ENCODE peak calls at places on chromosome 22, in seven cellular contexts. U is A549, E is cardiac fibroblast, N is lower lobe of right lung, G is B cell, O is gastrocnemius medialis, P is HFFc6. I is an unnamed sample.

GRCh38 chr22:31160328-31160978 is 471 bp downstream of the RNF185 start:
- DNase-seq in U (no peak), E (peak), N (no peak), G (no peak), O (no peak), P (no peak), I (peak)

GRCh38 chr22:19891350-19892248 is 36.9 kb upstream of the GNB1L start:
- DNase-seq in U (no peak), E (peak), N (no peak), G (peak), O (no peak), P (peak), I (peak)

GRCh38 chr22:28328751-28329150 is 350.9 kb downstream of the TTC28 start:
- DNase-seq in U (no peak), E (peak), N (no peak), G (no peak), O (no peak), P (no peak), I (no peak)

GRCh38 chr22:26887456-26887855 is 230.1 kb downstream of the MIAT start:
- DNase-seq in U (no peak), E (peak), N (no peak), G (no peak), O (no peak), P (peak), I (no peak)

GRCh38 chr22:20141186-20142077 is 9.4 kb downstream of the CCDC188 start:
- DNase-seq in U (no peak), E (peak), N (no peak), G (no peak), O (no peak), P (peak), I (no peak)

GRCh38 chr22:32531228-32531627 is 56.6 kb downstream of the FBXO7 start:
- DNase-seq in U (no peak), E (peak), N (no peak), G (no peak), O (no peak), P (no peak), I (no peak)

GRCh38 chr22:24097961-24098391 is 83.3 kb upstream of the SUSD2 start:
- DNase-seq in U (no peak), E (no peak), N (no peak), G (no peak), O (no peak), P (no peak), I (no peak)

GRCh38 chr22:42601879-42602465 is 12.7 kb downstream of the POLDIP3 start:
- DNase-seq in U (no peak), E (no peak), N (no peak), G (no peak), O (no peak), P (no peak), I (no peak)

GRCh38 chr22:47194476-47195155 is 432.2 kb downstream of the TBC1D22A start:
- DNase-seq in U (no peak), E (no peak), N (peak), G (no peak), O (no peak), P (no peak), I (no peak)

GRCh38 chr22:36538529-36538928 is 9.6 kb upstream of the EIF3D start:
- DNase-seq in U (no peak), E (no peak), N (no peak), G (no peak), O (no peak), P (no peak), I (no peak)

GRCh38 chr22:50162391-50162956 is 8.1 kb upstream of the PANX2 start:
- DNase-seq in U (no peak), E (no peak), N (peak), G (no peak), O (no peak), P (no peak), I (no peak)

GRCh38 chr22:20946991-20947390 is 20.1 kb upstream of the AIFM3 start:
- DNase-seq in U (no peak), E (no peak), N (no peak), G (no peak), O (no peak), P (no peak), I (no peak)

GRCh38 chr22:29195118-29195963 is 10.4 kb upstream of the EMID1 start:
- DNase-seq in U (no peak), E (no peak), N (no peak), G (no peak), O (no peak), P (no peak), I (no peak)

GRCh38 chr22:33565580-33565995 is 354.7 kb downstream of the LARGE1 start:
- DNase-seq in U (no peak), E (no peak), N (no peak), G (no peak), O (no peak), P (no peak), I (peak)

GRCh38 chr22:17672417-17672991 is 33.9 kb downstream of the BCL2L13 start:
- DNase-seq in U (no peak), E (no peak), N (no peak), G (no peak), O (no peak), P (peak), I (no peak)

GRCh38 chr22:43520632-43521039 is 108.8 kb downstream of the MPPED1 start:
- DNase-seq in U (no peak), E (no peak), N (no peak), G (no peak), O (no peak), P (no peak), I (peak)

GRCh38 chr22:37623075-37624016 is 14.7 kb downstream of the GGA1 start:
- DNase-seq in U (peak), E (peak), N (peak), G (peak), O (no peak), P (peak), I (peak)

GRCh38 chr22:20964799-20965103 is 2.3 kb upstream of the AIFM3 start:
- DNase-seq in U (no peak), E (no peak), N (no peak), G (no peak), O (no peak), P (no peak), I (no peak)

GRCh38 chr22:36541831-36542391 is 12.9 kb upstream of the EIF3D start:
- DNase-seq in U (peak), E (peak), N (no peak), G (no peak), O (no peak), P (peak), I (no peak)

GRCh38 chr22:40243891-40244290 is 66.2 kb downstream of the TNRC6B start:
- DNase-seq in U (no peak), E (no peak), N (no peak), G (no peak), O (no peak), P (no peak), I (no peak)

GRCh38 chr22:42945736-42946135 is 69.2 kb downstream of the PACSIN2 start:
- DNase-seq in U (no peak), E (no peak), N (no peak), G (no peak), O (no peak), P (no peak), I (no peak)

GRCh38 chr22:19990609-19991394 is 25.8 kb downstream of the ARVCF start:
- DNase-seq in U (no peak), E (no peak), N (no peak), G (no peak), O (no peak), P (no peak), I (no peak)

GRCh38 chr22:50683994-50684371 is 11.4 kb downstream of the SHANK3 start:
- DNase-seq in U (no peak), E (no peak), N (no peak), G (no peak), O (no peak), P (no peak), I (no peak)

GRCh38 chr22:43293661-43294392 is 49.3 kb downstream of the SCUBE1 start:
- DNase-seq in U (peak), E (peak), N (peak), G (no peak), O (peak), P (no peak), I (no peak)

GRCh38 chr22:32823024-32823730 is 21.7 kb downstream of the TIMP3 start:
- DNase-seq in U (peak), E (peak), N (no peak), G (no peak), O (no peak), P (no peak), I (peak)

GRCh38 chr22:29458551-29458950 is 20.2 kb downstream of the RFPL1 start:
- DNase-seq in U (no peak), E (no peak), N (no peak), G (no peak), O (no peak), P (no peak), I (no peak)

GRCh38 chr22:24503851-24504170 is 8.7 kb downstream of the UPB1 start:
- DNase-seq in U (no peak), E (no peak), N (no peak), G (no peak), O (no peak), P (no peak), I (no peak)

GRCh38 chr22:50074056-50074455 is 11.2 kb downstream of the MLC1 start:
- DNase-seq in U (no peak), E (no peak), N (no peak), G (peak), O (no peak), P (no peak), I (no peak)

GRCh38 chr22:31271026-31271425 is 21.3 kb downstream of the PIK3IP1 start:
- DNase-seq in U (no peak), E (no peak), N (no peak), G (no peak), O (no peak), P (no peak), I (no peak)

GRCh38 chr22:29138556-29138955 is 65.7 kb downstream of the KREMEN1 start:
- DNase-seq in U (no peak), E (no peak), N (no peak), G (no peak), O (no peak), P (no peak), I (no peak)

GRCh38 chr22:31676700-31677099 is 14.7 kb upstream of the PISD start:
- DNase-seq in U (peak), E (peak), N (peak), G (peak), O (peak), P (peak), I (peak)

GRCh38 chr22:33579448-33580093 is 340.7 kb downstream of the LARGE1 start:
- DNase-seq in U (peak), E (peak), N (no peak), G (peak), O (no peak), P (peak), I (peak)

GRCh38 chr22:35971418-35972119 is 57.1 kb downstream of the RBFOX2 start:
- DNase-seq in U (no peak), E (peak), N (no peak), G (no peak), O (no peak), P (peak), I (no peak)

GRCh38 chr22:47452184-47452583 is 689.7 kb downstream of the TBC1D22A start:
- DNase-seq in U (peak), E (no peak), N (no peak), G (no peak), O (no peak), P (no peak), I (no peak)

GRCh38 chr22:32475428-32476010 is 908 bp downstream of the FBXO7 start:
- DNase-seq in U (no peak), E (peak), N (peak), G (no peak), O (peak), P (peak), I (peak)

GRCh38 chr22:36612458-36612857 is 83.5 kb upstream of the EIF3D start:
- DNase-seq in U (no peak), E (no peak), N (no peak), G (no peak), O (no peak), P (peak), I (no peak)

GRCh38 chr22:42937164-42937854 is 77.6 kb downstream of the PACSIN2 start:
- DNase-seq in U (peak), E (peak), N (peak), G (peak), O (no peak), P (peak), I (peak)

GRCh38 chr22:29704528-29705285 is 15.1 kb upstream of the CABP7 start:
- DNase-seq in U (no peak), E (peak), N (no peak), G (no peak), O (no peak), P (peak), I (no peak)

DNA sequence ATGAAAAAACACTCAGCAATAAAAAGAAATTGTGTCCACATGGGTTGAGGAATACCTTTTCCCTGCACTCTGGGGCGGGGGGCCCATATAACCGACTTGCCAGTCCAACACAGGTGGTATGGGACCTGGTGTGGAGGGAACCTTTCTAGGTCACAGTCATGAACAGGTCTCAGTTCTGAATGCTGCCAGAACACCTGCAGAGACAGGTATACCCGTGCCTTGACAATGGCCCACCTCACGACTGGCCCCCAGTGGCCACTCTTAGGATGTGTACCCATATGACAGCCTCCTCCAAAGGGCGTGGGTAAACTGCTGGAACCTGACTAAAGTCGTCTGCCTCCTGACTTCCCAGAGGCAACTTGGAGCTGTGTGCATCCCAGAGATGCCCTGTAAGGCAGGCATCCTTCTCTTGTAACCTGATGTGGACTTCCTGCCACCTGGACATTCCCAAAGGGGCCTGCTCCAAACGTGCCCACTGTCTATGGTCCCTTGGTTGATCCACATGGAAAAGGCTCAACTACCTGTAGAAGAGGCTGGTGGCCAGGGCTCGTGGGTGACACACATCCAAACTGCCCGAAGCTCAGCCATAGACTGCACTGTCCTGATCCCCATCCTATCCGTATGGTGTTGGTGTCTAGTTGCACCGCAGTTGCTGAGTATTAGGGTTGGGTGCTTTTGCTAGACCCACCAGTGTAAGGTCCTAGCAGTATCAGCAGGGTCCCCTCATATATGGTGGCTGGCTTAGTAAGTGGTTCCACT is 859.3 kb downstream of the BRD1 start:
- DNase-seq in U (no peak), E (no peak), N (no peak), G (no peak), O (no peak), P (no peak), I (no peak)
- TF ChIP-seq CTCF in U (peak), E (no peak), N (peak), G (peak), O (no peak), P (peak), I (peak)

GRCh38 chr22:34804588-34804987 is 261.4 kb upstream of the ISX start:
- DNase-seq in U (no peak), E (no peak), N (no peak), G (no peak), O (no peak), P (no peak), I (no peak)
- TF ChIP-seq CTCF in U (no peak), E (no peak), N (no peak), G (no peak), O (no peak), P (no peak), I (no peak)

DNA sequence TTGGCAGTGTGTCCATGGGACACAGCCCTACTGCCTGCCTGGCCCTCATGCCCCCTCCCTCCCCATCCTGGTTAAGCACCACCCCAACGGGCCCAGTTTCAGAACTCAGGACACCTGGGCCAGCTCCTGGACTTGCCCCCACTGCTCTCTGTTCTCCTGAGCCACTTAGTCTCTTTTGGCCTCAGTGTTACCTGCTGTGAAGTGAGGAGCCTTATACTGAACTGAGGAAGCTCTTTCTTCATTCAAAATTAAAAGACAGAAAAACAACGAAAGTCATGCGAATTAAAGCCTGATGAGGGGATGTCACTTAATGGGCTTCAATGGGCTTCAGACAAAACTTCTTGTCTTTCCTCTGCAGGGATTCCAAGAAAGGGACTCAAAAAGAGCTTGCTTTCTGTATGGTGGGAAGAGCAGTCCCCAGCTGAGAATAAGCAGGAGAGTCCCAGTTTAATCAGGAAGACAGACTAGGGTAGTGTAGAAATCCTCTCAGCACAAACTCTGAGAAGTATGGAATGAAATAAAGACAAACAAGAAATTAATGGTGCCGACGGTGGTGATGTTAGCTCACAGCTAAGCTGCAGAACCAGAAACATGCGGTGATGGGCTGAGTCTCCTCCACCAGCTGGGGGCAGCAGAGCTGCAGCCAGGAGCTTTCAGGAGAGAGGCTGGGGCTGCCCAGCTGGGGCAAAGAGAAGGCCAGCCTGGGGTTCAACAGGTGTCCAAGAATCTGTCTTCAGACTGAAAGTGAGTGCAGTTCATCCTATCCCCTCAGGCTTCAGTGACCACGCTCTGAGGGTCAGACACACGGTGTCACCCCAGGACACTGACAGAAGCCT is 101.0 kb downstream of the GGTLC2 start:
- DNase-seq in U (peak), E (peak), N (no peak), G (no peak), O (no peak), P (peak), I (peak)
- TF ChIP-seq CTCF in U (peak), E (peak), N (peak), G (peak), O (no peak), P (peak), I (peak)

DNA sequence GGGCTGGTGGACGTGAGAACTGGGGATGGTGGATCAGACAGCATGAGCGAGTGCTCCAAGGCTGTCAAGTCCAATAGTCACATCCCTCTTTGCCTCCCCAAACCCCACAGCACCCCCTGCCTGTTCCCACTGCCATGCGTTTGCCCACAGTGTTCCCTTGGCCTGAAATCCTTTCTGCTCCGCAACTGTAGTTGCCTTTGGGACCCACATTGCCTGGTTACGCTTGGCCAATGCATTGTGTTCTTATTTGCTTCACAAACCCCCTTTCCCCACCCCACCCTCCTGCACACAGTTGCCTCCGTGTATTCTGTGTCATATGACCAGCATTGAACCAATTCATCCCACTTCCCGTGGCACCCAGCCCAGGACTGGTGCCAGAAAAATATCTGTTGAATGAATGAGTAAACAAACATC is 2.1 kb upstream of the KIAA0930 start:
- DNase-seq in U (no peak), E (peak), N (peak), G (no peak), O (no peak), P (no peak), I (no peak)
- TF ChIP-seq CTCF in U (no peak), E (peak), N (peak), G (no peak), O (no peak), P (peak), I (no peak)

DNA sequence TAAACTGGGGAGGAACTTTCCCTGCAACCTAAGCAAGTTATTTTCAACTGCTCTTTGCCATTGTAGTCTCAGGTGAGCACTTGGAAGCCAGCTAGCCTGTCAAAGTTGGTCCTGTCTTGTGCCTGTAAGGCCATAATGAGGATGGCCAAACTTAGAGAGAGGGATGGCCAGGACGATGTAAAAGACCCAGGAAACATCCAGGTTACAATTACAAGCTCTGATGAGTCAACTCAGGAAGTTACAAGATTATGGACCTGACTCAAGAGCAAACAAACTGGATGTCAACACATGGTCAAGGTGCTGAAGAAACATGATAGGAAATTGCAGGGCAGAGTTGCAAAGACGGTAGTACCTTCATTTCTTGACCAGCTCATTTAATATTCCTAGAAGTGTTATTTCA is 1.6 kb downstream of the GTPBP1 start:
- DNase-seq in U (peak), E (peak), N (no peak), G (no peak), O (peak), P (peak), I (no peak)
- TF ChIP-seq CTCF in U (no peak), E (no peak), N (no peak), G (no peak), O (no peak), P (no peak), I (no peak)

GRCh38 chr22:22207845-22208564 is 36.6 kb upstream of the VPREB1 start:
- DNase-seq in U (peak), E (peak), N (peak), G (peak), O (peak), P (peak), I (peak)
- TF ChIP-seq CTCF in U (peak), E (peak), N (peak), G (peak), O (peak), P (peak), I (peak)

GRCh38 chr22:25567305-25567704 is 2.8 kb downstream of the GRK3 start:
- DNase-seq in U (no peak), E (no peak), N (no peak), G (no peak), O (no peak), P (no peak), I (peak)
- TF ChIP-seq CTCF in U (no peak), E (no peak), N (no peak), G (no peak), O (no peak), P (no peak), I (peak)